ENCODE peak calls at places on chromosome 7, in eight cellular contexts. Z, K, M, V, W, N, T and S are unnamed samples.

GRCh38 chr7:30731619-30732018 is 20.3 kb upstream of the INMT start:
- DNase-seq in K (no peak), V (no peak), M (no peak), W (no peak), Z (no peak), N (no peak), T (no peak), S (no peak)

GRCh38 chr7:123169065-123169464 is 30.7 kb downstream of the SLC13A1 start:
- DNase-seq in K (no peak), M (no peak), W (no peak), Z (no peak), N (no peak), V (no peak), T (no peak), S (no peak)

GRCh38 chr7:82044497-82045080 is 274.7 kb upstream of the HGF start:
- DNase-seq in Z (no peak), W (peak; percentile 38), M (peak; percentile 59), V (no peak), T (no peak), K (peak; percentile 77), N (no peak), S (peak; percentile 82)

GRCh38 chr7:83210459-83210858 is 47.8 kb upstream of the PCLO start:
- DNase-seq in T (no peak), N (no peak), M (no peak), Z (no peak), V (no peak), K (no peak), W (no peak), S (no peak)

GRCh38 chr7:1358376-1359050 is 100.8 kb downstream of the MICALL2 start:
- DNase-seq in N (no peak), W (no peak), M (no peak), K (no peak), T (no peak), V (no peak), Z (no peak), S (no peak)

GRCh38 chr7:106122713-106123112 is 10.6 kb upstream of the SYPL1 start:
- DNase-seq in V (no peak), T (no peak), N (no peak), M (no peak), Z (no peak), K (no peak), W (no peak), S (no peak)

GRCh38 chr7:114530074-114530611 is 115.5 kb downstream of the FOXP2 start:
- DNase-seq in Z (peak; percentile 43), N (no peak), T (no peak), V (no peak), K (peak; percentile 55), W (no peak), M (no peak), S (no peak)

GRCh38 chr7:23117841-23118240 is 12.3 kb downstream of the KLHL7 start:
- DNase-seq in W (peak; percentile 42), K (no peak), V (no peak), M (no peak), Z (no peak), N (no peak), T (no peak), S (no peak)

GRCh38 chr7:69078997-69079769 is 519.1 kb upstream of the AUTS2 start:
- DNase-seq in W (no peak), K (no peak), T (no peak), M (no peak), Z (no peak), V (no peak), N (no peak), S (no peak)

GRCh38 chr7:29320577-29320976 is 126.0 kb downstream of the CHN2 start:
- DNase-seq in W (no peak), V (no peak), M (no peak), N (no peak), T (no peak), K (no peak), Z (no peak), S (no peak)

GRCh38 chr7:90320801-90321494 is at the start of gene FAM237B:
- DNase-seq in Z (no peak), M (peak; percentile 32), V (no peak), W (peak; percentile 21), K (no peak), N (peak; percentile 49), T (no peak), S (peak; percentile 22)

GRCh38 chr7:24216576-24217116 is 67.3 kb upstream of the NPY start:
- DNase-seq in M (peak; percentile 52), W (no peak), N (no peak), V (no peak), Z (no peak), T (no peak), K (no peak), S (peak; percentile 11)

GRCh38 chr7:63043657-63044543 is 954.7 kb upstream of the ZNF722 start:
- DNase-seq in V (no peak), Z (no peak), T (no peak), K (no peak), M (no peak), W (no peak), N (no peak), S (no peak)